ENCODE peak calls at places on chromosome 15, in seven cellular contexts. Z, B, F, L, W, M and Y are unnamed samples.

GRCh38 chr15:40511472-40512133 is 40.8 kb downstream of the CHST14 start:
- DNase-seq in Z (peak), B (peak), F (peak), L (no peak), W (peak), M (peak), Y (peak)

GRCh38 chr15:58463815-58464697 is 32.3 kb downstream of the LIPC start:
- DNase-seq in Z (no peak), B (no peak), F (peak), L (no peak), W (no peak), M (no peak), Y (no peak)

GRCh38 chr15:57920916-57921315 is 144.6 kb downstream of the ALDH1A2 start:
- DNase-seq in Z (no peak), B (no peak), F (no peak), L (no peak), W (no peak), M (no peak), Y (no peak)

GRCh38 chr15:98155356-98155755 is 194.9 kb downstream of the ARRDC4 start:
- DNase-seq in Z (no peak), B (peak), F (no peak), L (no peak), W (no peak), M (no peak), Y (no peak)

GRCh38 chr15:76932090-76932966 is 779 bp downstream of the RCN2 start:
- DNase-seq in Z (no peak), B (peak), F (peak), L (no peak), W (no peak), M (no peak), Y (no peak)

GRCh38 chr15:31472636-31473383 is 146.2 kb downstream of the KLF13 start:
- DNase-seq in Z (no peak), B (no peak), F (peak), L (no peak), W (no peak), M (no peak), Y (no peak)

GRCh38 chr15:65862682-65863081 is 6.6 kb upstream of the RAB11A start:
- DNase-seq in Z (peak), B (peak), F (peak), L (peak), W (peak), M (no peak), Y (no peak)

GRCh38 chr15:60635507-60636352 is 156.8 kb upstream of the ICE2 start:
- DNase-seq in Z (no peak), B (peak), F (peak), L (no peak), W (no peak), M (no peak), Y (no peak)

GRCh38 chr15:66564136-66565041 is 1.4 kb downstream of the LCTL start:
- DNase-seq in Z (no peak), B (no peak), F (no peak), L (no peak), W (no peak), M (no peak), Y (peak)

GRCh38 chr15:51004103-51004536 is 90.6 kb downstream of the TNFAIP8L3 start:
- DNase-seq in Z (no peak), B (peak), F (no peak), L (no peak), W (peak), M (no peak), Y (no peak)

GRCh38 chr15:76773234-76773633 is 131.9 kb downstream of the SCAPER start:
- DNase-seq in Z (no peak), B (no peak), F (no peak), L (no peak), W (no peak), M (no peak), Y (no peak)

GRCh38 chr15:48975713-48976419 is 12.1 kb upstream of the SHC4 start:
- DNase-seq in Z (peak), B (peak), F (peak), L (peak), W (peak), M (peak), Y (peak)

GRCh38 chr15:47786371-47786770 is 69.1 kb downstream of the SEMA6D start:
- DNase-seq in Z (no peak), B (no peak), F (no peak), L (no peak), W (no peak), M (no peak), Y (no peak)

GRCh38 chr15:90545095-90545494 is 15.4 kb downstream of the CRTC3 start:
- DNase-seq in Z (no peak), B (no peak), F (no peak), L (no peak), W (no peak), M (no peak), Y (no peak)
- TF ChIP-seq CTCF in Z (no peak), B (no peak), F (no peak), L (no peak), W (peak), M (no peak), Y (no peak)

GRCh38 chr15:70437882-70438331 is 325.5 kb downstream of the UACA start:
- DNase-seq in Z (no peak), B (peak), F (no peak), L (peak), W (no peak), M (no peak), Y (peak)
- TF ChIP-seq CTCF in Z (no peak), B (peak), F (no peak), L (peak), W (no peak), M (no peak), Y (no peak)

GRCh38 chr15:89399070-89399389 is 64.4 kb upstream of the POLG start:
- DNase-seq in Z (no peak), B (no peak), F (no peak), L (no peak), W (no peak), M (no peak), Y (no peak)

GRCh38 chr15:89400997-89401590 is 66.5 kb upstream of the POLG start:
- DNase-seq in Z (no peak), B (no peak), F (no peak), L (no peak), W (no peak), M (no peak), Y (no peak)

GRCh38 chr15:89397653-89398023 is 63.0 kb upstream of the POLG start:
- DNase-seq in Z (no peak), B (no peak), F (no peak), L (no peak), W (no peak), M (no peak), Y (no peak)

GRCh38 chr15:89400121-89400996 is 65.7 kb upstream of the POLG start:
- DNase-seq in Z (no peak), B (no peak), F (no peak), L (peak), W (no peak), M (no peak), Y (no peak)

DNA sequence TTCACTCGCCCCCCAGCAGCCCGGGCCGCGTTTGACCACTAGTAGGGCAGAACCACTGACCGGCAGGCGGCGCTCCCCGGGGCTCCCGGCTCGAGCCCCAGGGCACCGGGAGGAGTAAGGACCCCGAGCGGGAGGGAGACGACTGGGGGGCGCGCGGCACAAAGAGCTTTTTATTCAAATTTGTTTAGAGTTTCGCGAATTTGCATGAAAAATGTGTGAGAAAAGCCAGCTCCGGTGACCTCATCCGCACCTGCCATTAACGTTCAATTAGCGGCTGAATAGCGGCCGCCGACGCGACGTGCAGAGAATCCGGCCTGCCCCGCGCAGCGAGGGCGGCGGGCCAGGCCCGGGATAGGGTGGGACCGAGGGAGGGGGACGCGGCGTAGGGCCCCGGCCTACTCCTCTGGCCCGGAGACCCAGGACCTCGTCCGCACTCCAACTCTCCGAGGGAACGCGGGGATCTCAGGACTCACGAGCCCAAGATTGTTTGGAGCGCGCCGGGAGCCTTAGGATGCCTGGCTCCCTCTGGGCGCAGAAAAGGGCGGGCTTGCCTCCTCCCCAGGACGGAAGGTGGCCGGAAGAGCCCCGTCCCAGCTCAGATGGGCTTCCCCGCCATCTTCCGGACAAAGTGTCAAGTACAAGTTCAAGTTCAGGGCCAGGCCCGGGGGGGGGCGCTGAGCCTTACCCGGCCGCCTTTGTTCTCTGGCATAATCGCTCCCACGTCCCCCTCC is 64.9 kb upstream of the POLG start:
- DNase-seq in Z (peak), B (no peak), F (peak), L (peak), W (peak), M (no peak), Y (no peak)
- TF ChIP-seq CTCF in Z (peak), B (peak), F (peak), L (peak), W (peak), M (peak), Y (peak)

GRCh38 chr15:28987337-28987736 is 101.6 kb downstream of the APBA2 start:
- DNase-seq in Z (no peak), B (no peak), F (no peak), L (no peak), W (no peak), M (no peak), Y (no peak)

GRCh38 chr15:28990390-28990789 is 104.6 kb downstream of the APBA2 start:
- DNase-seq in Z (no peak), B (no peak), F (no peak), L (no peak), W (no peak), M (no peak), Y (no peak)

GRCh38 chr15:28991236-28992171 is 105.7 kb downstream of the APBA2 start:
- DNase-seq in Z (no peak), B (no peak), F (no peak), L (no peak), W (no peak), M (no peak), Y (no peak)

GRCh38 chr15:28989896-28990295 is 104.1 kb downstream of the APBA2 start:
- DNase-seq in Z (no peak), B (no peak), F (no peak), L (no peak), W (no peak), M (no peak), Y (no peak)

DNA sequence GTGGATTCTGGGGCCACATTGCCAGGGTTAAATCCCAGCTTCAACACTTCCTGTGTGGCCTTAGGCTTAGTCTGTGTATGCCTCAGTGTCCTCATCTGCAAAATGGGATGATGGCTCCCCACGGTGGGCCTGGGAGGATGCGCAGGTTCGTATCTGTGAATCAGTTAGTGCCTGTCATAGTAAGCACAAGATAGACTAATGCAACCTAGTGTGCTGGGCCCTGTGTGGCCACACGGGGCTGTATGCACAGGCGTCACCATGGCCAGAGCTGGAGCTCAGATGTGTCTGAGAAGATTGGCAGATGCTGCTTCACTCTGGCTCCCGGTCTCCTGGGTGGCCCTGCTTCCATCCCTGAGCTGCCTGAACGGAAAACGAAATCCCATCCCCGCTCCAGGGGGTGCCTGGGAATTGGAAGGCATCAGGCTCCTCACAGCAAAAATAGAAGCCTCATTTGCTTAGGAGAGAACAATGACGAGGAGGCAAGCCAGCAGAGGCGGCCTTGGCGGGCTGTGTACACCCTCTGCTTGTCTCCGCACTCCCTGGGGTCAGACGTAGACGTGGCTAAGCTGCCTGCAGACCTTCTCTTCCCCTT is 103.6 kb downstream of the APBA2 start:
- DNase-seq in Z (peak), B (no peak), F (peak), L (peak), W (no peak), M (no peak), Y (no peak)
- TF ChIP-seq CTCF in Z (no peak), B (no peak), F (no peak), L (peak), W (no peak), M (peak), Y (no peak)

GRCh38 chr15:74144153-74144775 is 13.9 kb downstream of the ISLR2 start:
- DNase-seq in Z (no peak), B (peak), F (peak), L (peak), W (no peak), M (no peak), Y (no peak)
- TF ChIP-seq CTCF in Z (no peak), B (no peak), F (peak), L (peak), W (no peak), M (no peak), Y (no peak)

GRCh38 chr15:86139828-86140227 is 60.2 kb downstream of the AGBL1 start:
- DNase-seq in Z (no peak), B (no peak), F (peak), L (peak), W (no peak), M (peak), Y (no peak)
- TF ChIP-seq CTCF in Z (peak), B (peak), F (peak), L (peak), W (peak), M (peak), Y (no peak)

DNA sequence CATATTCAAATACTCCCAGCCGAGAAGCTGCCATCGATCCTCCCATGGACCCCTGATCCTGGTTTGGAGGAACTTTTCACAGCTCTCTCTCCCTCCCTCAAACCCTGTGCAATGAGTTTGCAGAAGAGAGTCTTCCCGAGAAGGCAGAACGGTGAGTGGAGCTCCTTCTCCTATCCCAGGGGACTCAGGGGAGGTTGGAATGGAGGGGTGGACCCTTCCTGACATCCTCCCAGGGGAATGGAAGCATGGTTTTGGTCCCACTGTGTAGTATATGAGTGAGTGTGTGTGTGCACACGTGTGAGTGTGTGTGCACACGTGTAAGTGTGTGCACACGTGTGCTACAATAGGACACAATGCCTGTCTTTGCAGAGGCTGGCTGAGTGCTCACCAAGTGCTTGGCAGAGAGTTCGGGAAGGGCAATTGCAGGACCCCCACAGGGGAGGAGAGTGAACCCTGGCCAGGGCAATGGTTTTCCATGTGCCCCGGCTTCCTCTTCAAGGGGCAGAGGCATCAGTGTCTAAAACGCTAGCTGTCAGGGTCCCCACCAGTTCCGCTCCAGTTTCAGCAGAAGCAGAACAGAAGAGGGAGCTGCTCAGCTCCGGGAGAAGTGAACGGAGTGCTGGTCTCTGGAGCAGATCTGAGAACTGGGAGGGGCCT is 13.8 kb upstream of the IL16 start:
- DNase-seq in Z (no peak), B (no peak), F (no peak), L (no peak), W (no peak), M (no peak), Y (no peak)
- TF ChIP-seq CTCF in Z (no peak), B (no peak), F (no peak), L (no peak), W (no peak), M (no peak), Y (no peak)